ENCODE peak calls at places on chromosomes 11 and 22, in four cellular contexts. D, B, F and Y are unnamed samples.

GRCh38 chr11:16603890-16604783 is 134.3 kb upstream of the C11orf58 start:
- DNase-seq in F (peak), B (no peak), D (no peak), Y (no peak)

GRCh38 chr22:26675687-26676273 is 18.4 kb downstream of the MIAT start:
- DNase-seq in F (no peak), B (no peak), D (no peak), Y (no peak)

GRCh38 chr11:129695543-129696308 is 119.9 kb upstream of the TMEM45B start:
- DNase-seq in D (no peak), B (peak), F (peak), Y (peak)

GRCh38 chr22:38312261-38312800 is 4.9 kb downstream of the CSNK1E start:
- DNase-seq in D (no peak), F (no peak), B (no peak), Y (no peak)

GRCh38 chr11:72446929-72447753 is 12.8 kb upstream of the CLPB start:
- DNase-seq in B (no peak), D (peak), F (peak), Y (peak)

GRCh38 chr11:122354029-122354697 is 238.1 kb upstream of the BLID start:
- DNase-seq in B (no peak), F (no peak), D (no peak), Y (no peak)

GRCh38 chr11:130315354-130315970 is 745 bp upstream of the ZBTB44 start:
- DNase-seq in D (no peak), B (peak), F (no peak), Y (peak)

GRCh38 chr22:28822930-28823481 is 22.6 kb upstream of the XBP1 start:
- DNase-seq in F (no peak), B (no peak), D (no peak), Y (no peak)

GRCh38 chr22:49623715-49624114 is 204.0 kb downstream of the BRD1 start:
- DNase-seq in F (no peak), D (no peak), B (no peak), Y (no peak)

GRCh38 chr11:13354335-13354734 is 76.7 kb downstream of the BMAL1 start:
- DNase-seq in F (peak), B (no peak), D (no peak), Y (no peak)

GRCh38 chr11:110187731-110188130 is 94.5 kb downstream of the ZC3H12C start:
- DNase-seq in D (no peak), B (no peak), F (no peak), Y (no peak)

GRCh38 chr11:63623513-63624140 is 9.4 kb upstream of the PLAAT3 start:
- DNase-seq in F (no peak), D (no peak), B (no peak), Y (no peak)

GRCh38 chr11:86749861-86750401 is 50.4 kb upstream of the PRSS23 start:
- DNase-seq in F (no peak), B (no peak), D (no peak), Y (no peak)

GRCh38 chr11:114307524-114308203 is 11.5 kb downstream of the NNMT start:
- DNase-seq in B (no peak), D (no peak), F (peak), Y (no peak)

GRCh38 chr11:111793863-111794262 is 27.7 kb upstream of the PPP2R1B start:
- DNase-seq in D (peak), F (peak), B (no peak), Y (no peak)

GRCh38 chr22:46678785-46679700 is 58.9 kb downstream of the GRAMD4 start:
- DNase-seq in F (no peak), B (no peak), D (no peak), Y (no peak)

GRCh38 chr11:23944939-23945338 is 551.9 kb upstream of the LUZP2 start:
- DNase-seq in B (no peak), F (no peak), D (no peak), Y (no peak)

GRCh38 chr11:121452609-121453150 is at the start of gene SORL1-AS1:
- DNase-seq in F (no peak), B (no peak), D (no peak), Y (no peak)

GRCh38 chr11:130888790-130889189 is 27.5 kb downstream of the SNX19 start:
- DNase-seq in D (no peak), F (no peak), B (no peak), Y (no peak)

GRCh38 chr11:8015753-8016239 is 28.7 kb downstream of the EIF3F start:
- DNase-seq in D (no peak), F (peak), B (no peak), Y (no peak)

GRCh38 chr22:38083931-38084631 is at the start of gene SLC16A8:
- DNase-seq in F (no peak), B (no peak), D (no peak), Y (no peak)

GRCh38 chr22:38628444-38628843 is 27.7 kb downstream of the FAM227A start:
- DNase-seq in F (no peak), D (no peak), B (no peak), Y (no peak)

GRCh38 chr11:116641561-116642045 is 131.2 kb downstream of the BUD13 start:
- DNase-seq in B (peak), D (no peak), F (peak), Y (peak)

GRCh38 chr11:44348721-44349120 is 38.8 kb upstream of the ALX4 start:
- DNase-seq in D (no peak), F (no peak), B (no peak), Y (no peak)

GRCh38 chr22:35191412-35191811 is 65.9 kb upstream of the HMGXB4 start:
- DNase-seq in B (no peak), F (peak), D (no peak), Y (no peak)

GRCh38 chr11:84720706-84721402 is 906.3 kb downstream of the DLG2 start:
- DNase-seq in B (no peak), D (no peak), F (no peak), Y (no peak)

GRCh38 chr11:134510641-134511040 is 98.6 kb upstream of the B3GAT1 start:
- DNase-seq in B (no peak), F (no peak), D (no peak), Y (no peak)

GRCh38 chr11:96275807-96276594 is 67.0 kb downstream of the MAML2 start:
- DNase-seq in F (peak), B (no peak), D (no peak), Y (no peak)

GRCh38 chr11:111635706-111636045 is 33.4 kb downstream of the SIK2 start:
- DNase-seq in F (peak), B (no peak), D (peak), Y (no peak)

GRCh38 chr11:93248602-93249001 is 50.8 kb upstream of the SLC36A4 start:
- DNase-seq in B (no peak), F (no peak), D (no peak), Y (no peak)

GRCh38 chr11:66877585-66877984 is 20.7 kb downstream of the LRFN4 start:
- DNase-seq in D (no peak), B (no peak), F (no peak), Y (no peak)

GRCh38 chr11:43856988-43857387 is 23.6 kb upstream of the ALKBH3 start:
- DNase-seq in D (no peak), B (no peak), F (no peak), Y (no peak)

GRCh38 chr11:79860336-79860735 is 419.5 kb upstream of the TENM4 start:
- DNase-seq in B (no peak), F (no peak), D (no peak), Y (no peak)

GRCh38 chr11:132792341-132793140 is 739.8 kb downstream of the OPCML start:
- DNase-seq in F (no peak), D (no peak), B (no peak), Y (no peak)

GRCh38 chr11:115132829-115133228 is 371.4 kb downstream of the CADM1 start:
- DNase-seq in B (no peak), D (no peak), F (no peak), Y (peak)